ENCODE peak calls at places on chromosomes 7 and 10, in six cellular contexts. J, F, T, D, A and X are unnamed samples.

GRCh38 chr7:115038158-115038557 is 116.3 kb downstream of the MDFIC start:
- DNase-seq in A (no peak), D (no peak), T (no peak), F (no peak), J (no peak), X (no peak)

GRCh38 chr10:96758423-96758822 is 38.1 kb upstream of the PIK3AP1 start:
- DNase-seq in A (no peak), T (no peak), F (no peak), J (no peak), D (no peak), X (peak)

GRCh38 chr10:42149027-42149700 is 489.2 kb downstream of the ZNF33B start:
- DNase-seq in A (no peak), D (no peak), F (no peak), J (no peak), T (peak), X (no peak)

GRCh38 chr7:408651-409343 is 110.8 kb downstream of the PDGFA start:
- DNase-seq in F (no peak), J (no peak), A (no peak), T (peak), D (peak), X (no peak)

GRCh38 chr7:119026391-119026790 is 801.9 kb downstream of the ANKRD7 start:
- DNase-seq in F (no peak), J (no peak), A (no peak), T (no peak), D (no peak), X (no peak)

GRCh38 chr10:34760606-34761005 is 54.5 kb downstream of the PARD3 start:
- DNase-seq in T (no peak), F (no peak), J (no peak), D (no peak), A (no peak), X (no peak)

GRCh38 chr7:16918288-16918895 is 36.6 kb upstream of the AGR3 start:
- DNase-seq in F (no peak), J (no peak), A (no peak), T (no peak), D (no peak), X (peak)

GRCh38 chr10:94890264-94891022 is 48.0 kb upstream of the CYP2C9 start:
- DNase-seq in J (no peak), D (no peak), T (no peak), F (no peak), A (no peak), X (no peak)

GRCh38 chr7:151518105-151518780 is 1.5 kb downstream of the RHEB start:
- DNase-seq in A (peak), J (peak), F (no peak), D (peak), T (peak), X (peak)

GRCh38 chr7:152504816-152505215 is 69.0 kb upstream of the KMT2C start:
- DNase-seq in D (no peak), J (no peak), A (no peak), T (peak), F (no peak), X (no peak)

GRCh38 chr10:79125092-79125491 is 56.3 kb downstream of the ZMIZ1 start:
- DNase-seq in T (no peak), D (no peak), F (no peak), J (no peak), A (no peak), X (no peak)

GRCh38 chr10:3258291-3258848 is 85.8 kb upstream of the PITRM1 start:
- DNase-seq in J (no peak), A (no peak), T (no peak), D (peak), F (no peak), X (no peak)

GRCh38 chr10:22320591-22321155 is at the start of gene BMI1:
- DNase-seq in A (peak), F (no peak), D (peak), J (peak), T (peak), X (peak)

GRCh38 chr7:37201003-37201875 is 247.4 kb downstream of the ELMO1 start:
- DNase-seq in J (peak), D (peak), T (peak), F (no peak), A (peak), X (peak)

GRCh38 chr7:90469554-90469953 is at the start of gene PTTG1IP2:
- DNase-seq in T (no peak), D (no peak), F (no peak), J (no peak), A (no peak), X (no peak)

GRCh38 chr7:5450549-5451327 is 27.1 kb upstream of the TNRC18 start:
- DNase-seq in T (peak), F (no peak), J (no peak), D (peak), A (peak), X (peak)

GRCh38 chr10:61836888-61837747 is 64.4 kb upstream of the ARID5B start:
- DNase-seq in D (no peak), F (no peak), J (peak), A (no peak), T (no peak), X (no peak)

GRCh38 chr7:43954524-43955228 is 28.4 kb downstream of the UBE2D4 start:
- DNase-seq in D (peak), J (peak), F (no peak), A (no peak), T (no peak), X (peak)

GRCh38 chr7:140533394-140533872 is 54.1 kb upstream of the MKRN1 start:
- DNase-seq in D (peak), F (no peak), J (no peak), T (no peak), A (no peak), X (peak)

GRCh38 chr7:77565917-77566316 is 28.8 kb downstream of the PTPN12 start:
- DNase-seq in A (no peak), J (no peak), D (no peak), F (no peak), T (no peak), X (no peak)

GRCh38 chr7:66152538-66153191 is 38.0 kb downstream of the CRCP start:
- DNase-seq in J (no peak), A (no peak), F (no peak), D (no peak), T (no peak), X (no peak)

GRCh38 chr7:32942783-32943653 is 14.2 kb upstream of the FKBP9 start:
- DNase-seq in D (peak), A (peak), F (no peak), T (peak), J (peak), X (peak)
- TF ChIP-seq POLR2A in D (no peak), A (peak), F (peak), T (peak), J (peak), X (peak)

GRCh38 chr7:100546868-100547800 is 8.1 kb downstream of the AGFG2 start:
- DNase-seq in A (no peak), F (no peak), J (no peak), D (no peak), T (no peak), X (peak)

GRCh38 chr7:100545636-100546128 is 6.7 kb downstream of the AGFG2 start:
- DNase-seq in D (peak), T (no peak), A (peak), F (no peak), J (peak), X (peak)

GRCh38 chr7:100547872-100548271 is 8.9 kb downstream of the AGFG2 start:
- DNase-seq in T (no peak), F (no peak), D (no peak), A (no peak), J (no peak), X (peak)

GRCh38 chr7:100544949-100545635 is 6.1 kb downstream of the AGFG2 start:
- DNase-seq in T (no peak), F (no peak), A (no peak), J (no peak), D (no peak), X (peak)

GRCh38 chr7:100546129-100546867 is 7.3 kb downstream of the AGFG2 start:
- DNase-seq in D (no peak), F (no peak), J (no peak), A (no peak), T (no peak), X (no peak)
- TF ChIP-seq POLR2A in D (no peak), F (no peak), J (no peak), A (no peak), T (no peak), X (peak)

GRCh38 chr10:78042752-78043104 is 9.1 kb downstream of the RPS24 start:
- DNase-seq in T (no peak), A (no peak), D (no peak), F (no peak), J (no peak), X (no peak)

GRCh38 chr10:78039743-78040142 is 6.1 kb downstream of the RPS24 start:
- DNase-seq in T (no peak), J (no peak), A (no peak), D (no peak), F (no peak), X (no peak)

GRCh38 chr10:78038791-78039547 is 5.3 kb downstream of the RPS24 start:
- DNase-seq in F (no peak), J (no peak), A (no peak), T (no peak), D (no peak), X (no peak)

GRCh38 chr10:78042058-78042751 is 8.5 kb downstream of the RPS24 start:
- DNase-seq in A (no peak), T (no peak), D (no peak), F (no peak), J (no peak), X (peak)

GRCh38 chr10:78041170-78042057 is 7.8 kb downstream of the RPS24 start:
- DNase-seq in J (no peak), F (no peak), D (no peak), T (no peak), A (no peak), X (no peak)
- TF ChIP-seq POLR2A in J (no peak), F (no peak), D (no peak), T (no peak), A (no peak), X (no peak)

GRCh38 chr10:45373783-45374450 is at the start of gene ALOX5:
- DNase-seq in D (no peak), J (no peak), T (peak), F (no peak), A (peak), X (peak)
- TF ChIP-seq POLR2A in D (no peak), J (no peak), T (no peak), F (peak), A (no peak), X (peak)

GRCh38 chr7:6575246-6576023 is 1.8 kb upstream of the ZDHHC4 start:
- DNase-seq in T (no peak), D (no peak), A (no peak), J (no peak), F (no peak), X (no peak)

GRCh38 chr7:6576024-6576866 is 1.0 kb upstream of the ZDHHC4 start:
- DNase-seq in F (no peak), D (no peak), A (no peak), T (peak), J (no peak), X (no peak)

GRCh38 chr7:6579446-6579845 is 2.2 kb downstream of the ZDHHC4 start:
- DNase-seq in A (no peak), T (no peak), F (no peak), D (no peak), J (no peak), X (no peak)

GRCh38 chr7:6578114-6579084 is 1.1 kb downstream of the ZDHHC4 start:
- DNase-seq in D (no peak), F (no peak), A (no peak), T (no peak), J (no peak), X (no peak)

DNA sequence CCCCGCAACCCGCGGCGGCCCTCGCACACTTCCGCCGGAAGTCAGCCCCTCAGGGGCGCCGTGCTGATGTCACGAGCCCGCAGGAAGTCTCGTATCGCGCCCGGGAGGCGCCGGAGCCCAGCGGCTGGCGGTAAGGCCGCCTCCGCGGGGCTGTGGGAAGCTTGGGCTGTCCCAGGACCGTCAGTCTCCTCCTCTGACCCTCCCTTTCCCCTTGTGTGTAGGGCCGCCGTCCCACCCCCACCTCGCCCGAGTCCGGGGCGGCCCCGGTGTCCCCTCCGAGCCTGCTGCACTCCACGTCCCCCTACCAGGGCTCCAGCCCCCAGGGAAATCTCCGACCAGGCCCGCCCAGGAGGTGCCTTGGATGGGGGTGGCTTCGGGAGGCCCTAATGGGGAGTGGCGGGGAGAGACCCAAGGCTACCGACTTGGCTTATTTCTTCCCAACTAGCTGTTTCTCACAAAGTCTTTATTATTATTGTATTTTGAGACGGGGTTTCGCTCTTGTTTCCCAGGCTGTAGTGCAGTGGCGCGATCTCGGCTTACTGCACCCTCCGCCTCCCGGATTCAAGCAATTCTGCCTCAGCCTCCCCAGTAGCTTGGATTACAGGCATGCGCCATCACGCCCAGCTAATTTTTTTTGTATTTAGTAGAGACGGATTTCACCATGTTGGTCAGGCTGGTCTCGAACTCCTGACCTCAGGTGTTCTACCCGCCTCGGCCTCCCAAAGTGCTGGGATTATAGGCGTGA is at the start of gene ZDHHC4:
- DNase-seq in J (peak), T (peak), F (peak), D (peak), A (peak), X (peak)
- TF ChIP-seq POLR2A in J (peak), T (peak), F (peak), D (peak), A (peak), X (peak)

DNA sequence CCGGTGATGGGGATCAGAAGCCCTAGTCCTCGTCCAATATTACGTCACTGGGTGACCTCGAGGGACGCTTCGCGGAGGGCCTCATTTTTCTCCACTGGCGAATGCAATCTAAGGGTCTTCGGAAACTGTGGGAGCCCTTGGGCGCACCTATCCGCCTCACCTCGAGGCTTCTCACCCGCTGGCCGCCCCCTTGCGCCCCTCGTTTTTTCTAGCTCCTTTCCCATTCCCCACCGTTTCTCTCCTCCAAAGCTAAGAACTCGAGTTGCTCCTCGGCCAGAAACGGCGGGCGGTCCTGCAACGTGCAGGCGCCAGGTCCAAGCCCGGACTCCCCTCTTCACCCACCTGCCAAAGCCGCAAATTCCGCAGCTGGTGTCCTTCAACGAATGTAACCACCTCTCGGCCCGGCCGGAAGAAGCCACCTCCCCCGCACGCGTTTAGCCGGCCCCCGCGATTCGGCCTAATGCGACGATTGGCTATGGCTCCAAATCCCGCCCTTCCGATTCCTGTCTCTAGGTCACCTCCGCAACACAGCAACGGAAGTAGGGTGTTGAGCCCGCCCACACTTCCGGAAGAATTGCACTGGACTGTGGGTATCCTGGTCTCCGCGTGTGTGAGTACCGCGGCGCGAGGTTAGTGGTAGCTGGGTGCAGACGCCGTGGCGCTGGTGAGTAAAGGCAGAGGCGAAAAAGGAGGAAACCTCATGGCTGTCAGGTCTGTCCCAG is at the start of the genes ATP5MK and PDCD11:
- DNase-seq in F (peak), J (peak), D (peak), A (peak), T (peak), X (peak)
- TF ChIP-seq POLR2A in F (peak), J (peak), D (peak), A (peak), T (peak), X (peak)

GRCh38 chr7:149126662-149127321 is 668 bp upstream of the ZNF425 start:
- DNase-seq in F (no peak), T (peak), J (peak), A (peak), D (peak), X (peak)

GRCh38 chr7:149130572-149131198 is 4.6 kb upstream of the ZNF425 start:
- DNase-seq in A (no peak), T (no peak), J (no peak), D (no peak), F (no peak), X (no peak)

GRCh38 chr7:149125189-149125863 is 798 bp downstream of the ZNF425 start:
- DNase-seq in D (peak), J (no peak), A (no peak), F (no peak), T (no peak), X (no peak)

DNA sequence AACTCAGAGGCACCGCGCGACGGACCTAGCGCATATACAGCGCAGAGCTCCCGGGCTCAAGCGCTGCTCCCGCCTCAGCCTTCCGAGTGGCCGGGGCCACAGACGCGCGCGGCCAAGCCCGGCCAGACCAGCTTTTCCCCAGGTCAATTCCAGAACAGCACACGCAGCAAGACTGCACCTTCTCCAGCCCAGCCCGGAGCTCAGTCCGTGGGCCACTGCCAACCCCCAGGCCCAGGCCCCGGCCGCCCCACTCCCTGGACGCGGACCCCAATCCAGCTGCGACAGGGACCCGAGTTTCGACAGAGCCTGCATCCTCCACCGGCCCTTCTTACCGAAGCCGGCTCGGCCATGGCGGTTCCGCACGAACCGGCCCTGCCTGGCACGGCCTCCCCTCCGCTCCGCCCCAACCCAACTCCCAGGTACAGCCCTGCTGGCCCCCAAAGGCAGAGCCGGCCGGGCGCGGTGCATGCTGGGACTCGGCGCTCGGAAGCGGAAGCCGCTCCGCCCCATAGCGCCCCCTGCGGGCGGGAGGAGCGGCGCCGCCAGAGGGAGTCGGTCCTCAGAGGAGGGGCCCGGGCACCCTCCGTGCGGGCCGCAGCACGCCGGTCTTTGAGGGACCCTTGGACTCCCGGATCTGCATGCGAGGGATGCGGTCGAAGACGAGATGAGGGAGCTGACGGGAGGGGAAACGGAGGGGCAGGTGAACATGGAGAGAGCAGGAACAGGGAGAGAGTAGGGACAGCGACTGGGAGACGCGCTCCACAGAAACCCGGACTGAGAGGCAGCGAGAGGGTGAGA is at the start of gene ZNF425:
- DNase-seq in F (peak), D (peak), J (peak), T (peak), A (peak), X (peak)
- TF ChIP-seq POLR2A in F (peak), D (peak), J (peak), T (peak), A (peak), X (peak)

DNA sequence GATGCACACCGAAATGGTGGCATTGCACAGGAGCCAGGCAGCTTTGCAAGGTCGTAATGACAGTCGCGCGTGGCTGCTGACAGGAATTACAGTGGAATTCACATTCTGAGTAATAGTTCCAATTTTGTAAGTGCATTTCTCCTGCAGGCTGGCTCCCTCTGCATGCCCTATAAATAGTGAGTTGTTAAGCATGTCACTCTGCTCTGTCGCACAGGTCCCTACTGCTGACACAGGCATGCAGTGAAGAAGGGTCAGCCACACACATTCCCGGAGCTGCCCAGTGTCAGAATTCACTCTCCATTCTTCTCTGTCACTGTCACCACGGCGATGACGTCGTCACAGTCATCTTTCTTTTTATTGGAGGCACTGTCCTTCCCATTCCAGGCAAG is 49.2 kb upstream of the SHH start:
- DNase-seq in T (no peak), F (no peak), A (no peak), J (no peak), D (no peak), X (no peak)
- TF ChIP-seq POLR2A in T (no peak), F (no peak), A (no peak), J (no peak), D (no peak), X (no peak)

GRCh38 chr10:50417906-50418697 is 166.8 kb upstream of the ASAH2 start:
- DNase-seq in A (peak), T (peak), J (peak), F (peak), D (peak), X (peak)
- TF ChIP-seq POLR2A in A (no peak), T (no peak), J (peak), F (peak), D (no peak), X (peak)